ENCODE peak calls at places on chromosome X, in six cellular contexts. Z is pancreas, D is suprapubic skin, N is MCF 10A, C is fibroblast of villous mesenchyme, F is mammary epithelial cell. G is an unnamed sample.

GRCh38 chrX:44744828-44745227 is 99.0 kb upstream of the DUSP21 start:
- DNase-seq in N (no peak), C (no peak), F (no peak), Z (no peak), D (no peak), G (no peak)

GRCh38 chrX:12026481-12026880 is 111.8 kb upstream of the FRMPD4 start:
- DNase-seq in C (no peak), D (no peak), F (peak), Z (no peak), N (no peak), G (no peak)

GRCh38 chrX:49627030-49627777 is 28.4 kb downstream of the GAGE1 start:
- DNase-seq in D (no peak), C (no peak), F (peak), N (no peak), Z (no peak), G (no peak)

GRCh38 chrX:24231169-24231568 is 81.6 kb downstream of the ZFX start:
- DNase-seq in C (peak), N (peak), Z (peak), D (no peak), F (peak), G (no peak)

GRCh38 chrX:123256378-123256777 is 72.3 kb downstream of the GRIA3 start:
- DNase-seq in D (no peak), F (no peak), N (no peak), C (no peak), Z (no peak), G (no peak)

GRCh38 chrX:40581333-40581910 is 652 bp downstream of the ATP6AP2 start:
- DNase-seq in D (no peak), C (peak), F (peak), N (peak), Z (no peak), G (no peak)

GRCh38 chrX:124736553-124737240 is 390.3 kb downstream of the SH2D1A start:
- DNase-seq in C (no peak), D (no peak), Z (no peak), N (no peak), F (no peak), G (no peak)

GRCh38 chrX:139766545-139766983 is 58.6 kb upstream of the MCF2 start:
- DNase-seq in D (no peak), Z (no peak), F (no peak), C (no peak), N (no peak), G (no peak)

GRCh38 chrX:29687687-29688086 is 527.7 kb upstream of the MAGEB2 start:
- DNase-seq in Z (no peak), C (peak), N (peak), D (no peak), F (peak), G (no peak)

GRCh38 chrX:67619253-67619652 is 75.4 kb downstream of the AR start:
- DNase-seq in C (peak), D (no peak), Z (no peak), F (peak), N (peak), G (no peak)

GRCh38 chrX:131288738-131289511 is at the start of gene IGSF1:
- DNase-seq in C (peak), D (no peak), F (no peak), Z (peak), N (peak), G (no peak)

GRCh38 chrX:826026-826425 is 195.4 kb downstream of the SHOX start:
- DNase-seq in F (no peak), Z (no peak), D (no peak), N (peak), C (peak), G (no peak)

GRCh38 chrX:22164770-22165388 is 107.8 kb upstream of the CBLL2 start:
- DNase-seq in F (peak), D (no peak), C (peak), Z (no peak), N (peak), G (no peak)

GRCh38 chrX:105314468-105314867 is 94.0 kb upstream of the TEX13A start:
- DNase-seq in F (peak), Z (no peak), N (peak), D (no peak), C (no peak), G (no peak)

GRCh38 chrX:117990438-117990837 is 126.2 kb downstream of the KLHL13 start:
- DNase-seq in Z (no peak), F (peak), D (no peak), C (no peak), N (peak), G (no peak)

GRCh38 chrX:117985241-117985640 is 131.4 kb downstream of the KLHL13 start:
- DNase-seq in C (no peak), F (no peak), N (no peak), Z (no peak), D (no peak), G (no peak)

GRCh38 chrX:117982702-117983392 is 133.8 kb downstream of the KLHL13 start:
- DNase-seq in N (no peak), D (no peak), C (no peak), F (no peak), Z (no peak), G (no peak)

GRCh38 chrX:117989512-117989911 is 127.1 kb downstream of the KLHL13 start:
- DNase-seq in D (no peak), N (no peak), Z (no peak), C (no peak), F (peak), G (no peak)

GRCh38 chrX:117987376-117987775 is 129.2 kb downstream of the KLHL13 start:
- DNase-seq in C (no peak), N (no peak), D (no peak), Z (no peak), F (no peak), G (no peak)
- TF ChIP-seq CTCF in C (no peak), N (no peak), D (no peak), Z (no peak), F (no peak), G (no peak)

GRCh38 chrX:13226214-13226613 is 93.6 kb downstream of the ATXN3L start:
- DNase-seq in D (no peak), C (no peak), Z (no peak), F (no peak), N (no peak), G (no peak)

GRCh38 chrX:13220916-13221315 is 98.9 kb downstream of the ATXN3L start:
- DNase-seq in Z (no peak), D (no peak), C (peak), F (peak), N (peak), G (no peak)

GRCh38 chrX:13219990-13220764 is 99.7 kb downstream of the ATXN3L start:
- DNase-seq in F (no peak), D (no peak), N (no peak), Z (no peak), C (peak), G (no peak)

DNA sequence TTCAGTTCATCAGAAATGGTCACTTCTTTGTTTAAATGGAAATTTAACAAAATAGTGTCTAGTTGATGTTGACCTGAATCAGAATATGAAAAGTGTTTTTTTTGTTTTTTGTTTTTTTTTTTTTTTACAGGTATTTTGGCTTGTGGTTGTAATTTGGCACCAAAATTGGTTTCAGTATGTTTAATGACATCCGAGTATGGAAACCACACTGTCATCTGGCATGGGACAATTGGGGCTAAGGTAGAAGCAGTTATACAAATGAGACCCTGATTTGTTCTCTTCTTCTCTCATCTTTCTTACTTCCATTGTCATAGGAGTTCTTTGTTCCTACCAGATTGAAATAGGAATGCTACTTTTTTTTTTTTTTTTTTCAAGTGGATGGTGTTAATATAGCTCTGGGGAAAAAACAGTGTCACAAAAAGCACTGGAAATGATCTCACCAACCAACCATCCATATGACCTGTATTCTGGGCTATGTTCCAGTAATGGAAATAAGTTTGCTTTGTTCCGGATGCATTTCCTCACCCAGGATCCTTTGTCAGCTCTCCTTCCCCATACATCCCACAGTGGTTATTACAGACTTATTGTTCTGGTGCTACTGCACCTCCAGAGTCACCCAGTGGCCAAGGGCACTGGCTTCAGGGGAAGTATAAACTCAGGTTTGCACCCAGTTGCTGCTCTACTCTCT is 95.8 kb downstream of the ATXN3L start:
- DNase-seq in Z (peak), D (no peak), F (peak), N (peak), C (peak), G (no peak)
- TF ChIP-seq CTCF in Z (no peak), D (no peak), F (peak), N (no peak), C (no peak), G (no peak)

DNA sequence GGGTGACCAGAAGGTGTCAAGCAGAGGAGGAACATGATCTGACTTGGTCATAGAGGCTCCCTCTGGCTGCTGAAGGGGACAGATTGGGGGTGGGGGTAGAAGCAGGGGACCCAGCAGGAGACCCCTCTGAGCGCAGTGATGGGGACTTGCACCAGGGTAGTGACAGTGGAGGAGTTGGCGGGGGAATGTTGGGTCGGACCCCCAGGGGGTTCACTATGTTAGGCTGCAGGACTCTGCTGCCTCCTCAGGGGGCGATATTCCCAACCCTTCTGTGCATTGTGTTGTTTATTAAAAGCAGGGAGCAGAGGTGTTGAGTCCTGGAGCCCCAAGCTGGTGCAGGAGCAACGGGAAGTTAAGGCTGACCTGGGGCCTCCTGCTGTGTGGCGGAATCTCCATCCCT is 8.8 kb downstream of the WDR13 start:
- DNase-seq in N (no peak), Z (no peak), F (no peak), D (no peak), C (no peak), G (no peak)
- TF ChIP-seq CTCF in N (no peak), Z (no peak), F (no peak), D (no peak), C (peak), G (no peak)

GRCh38 chrX:28177202-28177601 is 196.0 kb upstream of the DCAF8L1 start:
- DNase-seq in F (peak), N (peak), C (no peak), D (no peak), Z (no peak), G (no peak)
- TF ChIP-seq CTCF in F (peak), N (peak), C (no peak), D (no peak), Z (no peak), G (no peak)

GRCh38 chrX:103464071-103464773 is 55.1 kb downstream of the RAB40A start:
- DNase-seq in F (peak), N (peak), D (no peak), C (peak), Z (no peak), G (no peak)
- TF ChIP-seq CTCF in F (peak), N (peak), D (peak), C (peak), Z (no peak), G (no peak)

GRCh38 chrX:7083468-7084396 is 63.8 kb upstream of the STS start:
- DNase-seq in N (peak), Z (no peak), D (no peak), F (peak), C (peak), G (no peak)

GRCh38 chrX:7086384-7086783 is 61.1 kb upstream of the STS start:
- DNase-seq in F (no peak), C (peak), Z (no peak), D (no peak), N (peak), G (no peak)

GRCh38 chrX:7083021-7083420 is 64.5 kb upstream of the STS start:
- DNase-seq in N (no peak), Z (no peak), D (no peak), C (no peak), F (no peak), G (no peak)

GRCh38 chrX:7085879-7086278 is 61.6 kb upstream of the STS start:
- DNase-seq in Z (no peak), F (no peak), N (no peak), D (no peak), C (no peak), G (no peak)

DNA sequence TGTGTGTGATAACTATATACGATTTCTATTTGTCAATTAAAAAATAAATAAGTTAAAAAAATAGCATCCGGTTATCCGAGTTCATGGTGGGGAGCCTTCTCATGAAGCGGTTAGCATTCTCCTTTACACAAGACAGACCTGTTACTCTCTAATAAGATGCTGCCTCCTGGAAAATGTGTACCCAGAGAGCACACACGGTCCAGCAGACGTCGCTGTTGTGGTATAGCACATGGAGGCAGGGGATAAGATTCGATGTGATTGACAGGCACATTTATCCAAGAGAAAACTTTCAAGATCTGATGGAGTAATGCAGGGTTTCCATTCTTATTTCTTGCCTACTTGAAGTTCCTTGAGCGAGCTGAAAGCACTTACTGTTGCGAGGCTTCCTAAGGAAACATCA is 62.7 kb upstream of the STS start:
- DNase-seq in Z (no peak), F (no peak), N (no peak), C (no peak), D (no peak), G (no peak)
- TF ChIP-seq CTCF in Z (no peak), F (no peak), N (no peak), C (no peak), D (no peak), G (no peak)

DNA sequence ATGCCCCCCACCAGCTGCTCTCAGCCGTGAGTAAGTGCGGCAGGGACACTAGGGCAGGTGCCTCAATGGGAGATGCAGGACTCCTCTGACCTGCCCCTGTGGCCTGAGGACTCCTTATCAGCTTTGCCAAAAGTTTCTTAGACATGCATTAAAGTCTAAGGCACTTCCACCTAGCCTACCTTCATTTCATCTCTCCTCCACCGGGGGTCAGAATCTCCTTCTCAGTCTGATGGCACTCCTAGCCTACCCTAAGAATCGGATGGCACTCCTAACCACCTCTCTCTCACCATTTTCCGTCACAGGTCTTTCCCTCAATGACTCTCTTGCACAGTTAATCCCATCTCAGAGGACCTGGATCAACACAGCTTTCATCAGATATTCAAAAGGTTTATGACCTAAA is 85.9 kb downstream of the OTC start:
- DNase-seq in D (no peak), Z (no peak), C (no peak), N (peak), F (no peak), G (no peak)
- TF ChIP-seq CTCF in D (no peak), Z (no peak), C (no peak), N (no peak), F (no peak), G (no peak)